ENCODE peak calls at places on chromosomes 3 and 15, in five cellular contexts. F, U, K, H and N are unnamed samples.

GRCh38 chr15:36370051-36370734 is 209.2 kb upstream of the CDIN1 start:
- DNase-seq in K (no peak), U (no peak), H (no peak), F (no peak), N (no peak)

GRCh38 chr15:78212546-78213424 is 21.6 kb downstream of the ACSBG1 start:
- DNase-seq in F (peak), H (no peak), K (peak), U (no peak), N (peak)

GRCh38 chr3:99866167-99866810 is 48.6 kb downstream of the CMSS1 start:
- DNase-seq in F (no peak), K (no peak), H (no peak), U (no peak), N (peak)

GRCh38 chr3:106103383-106103782 is 234.6 kb upstream of the CBLB start:
- DNase-seq in K (no peak), H (no peak), U (no peak), F (no peak), N (no peak)

GRCh38 chr3:66401578-66402382 is 99.0 kb downstream of the LRIG1 start:
- DNase-seq in K (no peak), F (no peak), U (no peak), H (no peak), N (no peak)

GRCh38 chr3:194369522-194370279 is at the start of gene LRRC15:
- DNase-seq in F (peak), U (no peak), K (peak), H (no peak), N (peak)

GRCh38 chr15:58361291-58361759 is 70.5 kb upstream of the LIPC start:
- DNase-seq in K (no peak), F (no peak), U (no peak), H (no peak), N (no peak)

GRCh38 chr15:34883633-34884032 is 85.9 kb downstream of the AQR start:
- DNase-seq in K (no peak), U (no peak), H (no peak), F (no peak), N (no peak)

GRCh38 chr3:39910828-39911464 is 101.5 kb downstream of the MYRIP start:
- DNase-seq in H (no peak), F (no peak), U (no peak), K (no peak), N (peak)

GRCh38 chr3:48445277-48445882 is 1.2 kb upstream of the ATRIP start:
- DNase-seq in K (no peak), H (no peak), F (no peak), U (no peak), N (no peak)

GRCh38 chr15:99954361-99955180 is 221.3 kb upstream of the LYSMD4 start:
- DNase-seq in K (no peak), F (peak), H (no peak), U (no peak), N (no peak)

GRCh38 chr3:67048716-67049076 is 50.6 kb downstream of the KBTBD8 start:
- DNase-seq in U (no peak), H (no peak), F (no peak), K (no peak), N (no peak)

GRCh38 chr3:183226333-183226732 is 26.7 kb upstream of the B3GNT5 start:
- DNase-seq in H (no peak), U (no peak), K (no peak), F (no peak), N (no peak)

GRCh38 chr3:23865595-23866396 is 51.0 kb downstream of the NKIRAS1 start:
- DNase-seq in F (peak), H (peak), K (no peak), U (no peak), N (no peak)

GRCh38 chr3:126365351-126366274 is 8.4 kb upstream of the KLF15 start:
- DNase-seq in H (no peak), K (no peak), F (no peak), U (no peak), N (no peak)

GRCh38 chr3:63349583-63350177 is 71.6 kb downstream of the SYNPR start:
- DNase-seq in U (no peak), H (peak), K (peak), F (peak), N (peak)

GRCh38 chr15:26767169-26767670 is 5.6 kb downstream of the GABRB3 start:
- DNase-seq in K (peak), U (no peak), F (peak), H (no peak), N (no peak)

GRCh38 chr3:125141596-125142417 is 70.7 kb downstream of the SLC12A8 start:
- DNase-seq in H (peak), F (peak), U (peak), K (no peak), N (no peak)

GRCh38 chr3:35633332-35634124 is 5.8 kb upstream of the ARPP21 start:
- DNase-seq in H (no peak), F (no peak), K (no peak), U (no peak), N (no peak)

GRCh38 chr3:71688121-71688520 is 37.1 kb downstream of the EIF4E3 start:
- DNase-seq in F (no peak), H (no peak), K (no peak), U (no peak), N (peak)

GRCh38 chr15:77506311-77507150 is 85.8 kb downstream of the HMG20A start:
- DNase-seq in H (peak), F (peak), U (no peak), K (no peak), N (peak)

GRCh38 chr15:93089855-93090305 is 869 bp upstream of the RGMA start:
- DNase-seq in K (no peak), H (no peak), F (no peak), U (no peak), N (no peak)

GRCh38 chr15:67917037-67917436 is 77.2 kb upstream of the RNU6-1 start:
- DNase-seq in U (no peak), F (no peak), H (no peak), K (no peak), N (peak)

GRCh38 chr3:129304553-129305222 is 26.0 kb downstream of the HMCES start:
- DNase-seq in K (no peak), H (no peak), U (no peak), F (no peak), N (no peak)

GRCh38 chr15:43930079-43930478 is 103.3 kb downstream of the WDR76 start:
- DNase-seq in K (no peak), H (no peak), F (peak), U (no peak), N (no peak)

GRCh38 chr3:56988874-56989433 is 71.5 kb upstream of the SPATA12 start:
- DNase-seq in K (peak), H (peak), F (peak), U (peak), N (peak)

GRCh38 chr3:69865920-69866679 is 126.8 kb downstream of the MITF start:
- DNase-seq in F (no peak), U (no peak), H (no peak), K (no peak), N (peak)

GRCh38 chr3:94360982-94361381 is 298.1 kb downstream of the NSUN3 start:
- DNase-seq in H (no peak), U (no peak), F (no peak), K (no peak), N (no peak)

GRCh38 chr15:29939404-29939803 is 117.1 kb upstream of the TJP1 start:
- DNase-seq in U (no peak), K (no peak), H (no peak), F (no peak), N (peak)